ENCODE peak calls at places on chromosomes 12 and 14, in ten cellular contexts. N is IMR-90, O is uterus, R is heart left ventricle, C is stomach, W is H1, I is A549, Z is thyroid gland, L is right lobe of liver, K is body of pancreas. E is an unnamed sample.
A peak's percentile ranks its signal among the peaks of the same experiment; 100 is the strongest.

GRCh38 chr14:83874662-83875061 is 1655.3 kb upstream of the FLRT2 start:
- DNase-seq in N (peak; percentile 80), O (no peak), R (no peak), C (no peak), W (no peak), I (no peak), Z (no peak), L (no peak), K (no peak), E (no peak)

GRCh38 chr14:70771781-70772212 is 37.5 kb downstream of the MAP3K9 start:
- DNase-seq in N (no peak), O (no peak), R (no peak), C (no peak), W (peak; percentile 54), I (no peak), Z (no peak), L (no peak), K (no peak), E (no peak)

GRCh38 chr14:49893309-49894213 is 679 bp downstream of the ARF6 start:
- DNase-seq in N (no peak), O (peak; percentile 45), R (peak; percentile 85), C (peak; percentile 67), W (no peak), I (peak; percentile 21), Z (peak; percentile 70), L (peak; percentile 69), K (no peak), E (no peak)

GRCh38 chr14:50839048-50839447 is 8.1 kb upstream of the NIN start:
- DNase-seq in N (peak; percentile 46), O (no peak), R (no peak), C (no peak), W (no peak), I (no peak), Z (no peak), L (no peak), K (no peak), E (no peak)

GRCh38 chr14:90547968-90548367 is 151.1 kb downstream of the CALM1 start:
- DNase-seq in N (no peak), O (no peak), R (no peak), C (no peak), W (no peak), I (no peak), Z (no peak), L (no peak), K (no peak), E (no peak)

GRCh38 chr12:79680051-79680450 is 10.7 kb downstream of the PAWR start:
- DNase-seq in N (no peak), O (no peak), R (no peak), C (no peak), W (no peak), I (no peak), Z (no peak), L (no peak), K (no peak), E (no peak)

GRCh38 chr14:24058260-24058950 is 6.6 kb downstream of the CARMIL3 start:
- DNase-seq in N (peak; percentile 64), O (peak; percentile 75), R (no peak), C (peak; percentile 81), W (peak; percentile 84), I (peak; percentile 78), Z (peak; percentile 73), L (peak; percentile 84), K (peak; percentile 86), E (no peak)

GRCh38 chr12:52052471-52053186 is 1.4 kb downstream of the NR4A1 start:
- DNase-seq in N (peak; percentile 47), O (no peak), R (peak; percentile 64), C (peak; percentile 77), W (no peak), I (no peak), Z (peak; percentile 64), L (no peak), K (peak; percentile 13), E (no peak)

GRCh38 chr12:2693204-2693860 is 101.4 kb upstream of the FKBP4 start:
- DNase-seq in N (no peak), O (no peak), R (no peak), C (no peak), W (no peak), I (no peak), Z (no peak), L (no peak), K (no peak), E (no peak)

GRCh38 chr12:116996648-116997047 is 85.9 kb downstream of the FBXW8 start:
- DNase-seq in N (peak; percentile 13), O (no peak), R (no peak), C (no peak), W (no peak), I (no peak), Z (no peak), L (no peak), K (no peak), E (no peak)

GRCh38 chr12:3158851-3159465 is 81.8 kb downstream of the TSPAN9 start:
- DNase-seq in N (peak; percentile 75), O (peak; percentile 74), R (no peak), C (no peak), W (no peak), I (no peak), Z (no peak), L (no peak), K (no peak), E (no peak)

GRCh38 chr12:113161415-113162016 is 12.0 kb downstream of the CFAP73 start:
- DNase-seq in N (no peak), O (no peak), R (peak; percentile 54), C (no peak), W (peak; percentile 95), I (peak; percentile 48), Z (no peak), L (no peak), K (no peak), E (no peak)

GRCh38 chr14:70190156-70190555 is 1.4 kb upstream of the SLC8A3 start:
- DNase-seq in N (no peak), O (no peak), R (no peak), C (no peak), W (no peak), I (no peak), Z (no peak), L (no peak), K (no peak), E (no peak)

GRCh38 chr12:84785281-84785680 is 127.3 kb downstream of the SLC6A15 start:
- DNase-seq in N (no peak), O (no peak), R (no peak), C (no peak), W (no peak), I (no peak), Z (no peak), L (no peak), K (no peak), E (no peak)

GRCh38 chr12:132710422-132711168 is at the start of gene PGAM5:
- DNase-seq in N (peak; percentile 70), O (peak; percentile 54), R (peak; percentile 92), C (peak; percentile 93), W (peak; percentile 78), I (peak; percentile 79), Z (peak; percentile 93), L (peak; percentile 95), K (peak; percentile 89), E (peak; percentile 38)
- TF ChIP-seq POLR2A in N (peak; percentile 52), O (peak; percentile 56), R (no peak), C (no peak), W (peak; percentile 44), I (peak; percentile 96), Z (no peak), L (peak; percentile 79), K (peak; percentile 76), E (peak; percentile 57)

GRCh38 chr12:130128764-130129735 is 33.2 kb upstream of the FZD10 start:
- DNase-seq in N (no peak), O (peak; percentile 25), R (no peak), C (no peak), W (no peak), I (no peak), Z (no peak), L (no peak), K (no peak), E (no peak)
- H3K9me3 ChIP-seq in N (peaks cover 58% of the 10 kb centered on the region), O (no peaks in the 10 kb centered on the region), R (no peaks in the 10 kb centered on the region), C (no peaks in the 10 kb centered on the region), W (no peaks in the 10 kb centered on the region), I (no peaks in the 10 kb centered on the region), Z (no peaks in the 10 kb centered on the region), L (no peaks in the 10 kb centered on the region), K (no peaks in the 10 kb centered on the region), E (no peaks in the 10 kb centered on the region)

GRCh38 chr14:68781161-68782021 is 11.5 kb downstream of the ZFP36L1 start:
- DNase-seq in N (no peak), O (peak; percentile 50), R (no peak), C (peak; percentile 72), W (no peak), I (no peak), Z (no peak), L (peak; percentile 47), K (peak; percentile 54), E (no peak)
- TF ChIP-seq POLR2A in N (no peak), O (no peak), R (no peak), C (no peak), W (no peak), I (no peak), Z (no peak), L (no peak), K (peak; percentile 18), E (no peak)

GRCh38 chr14:96965885-96966595 is 168.9 kb downstream of the VRK1 start:
- DNase-seq in N (no peak), O (no peak), R (no peak), C (no peak), W (no peak), I (no peak), Z (no peak), L (no peak), K (no peak), E (no peak)

GRCh38 chr14:96961895-96962294 is 164.7 kb downstream of the VRK1 start:
- DNase-seq in N (no peak), O (no peak), R (no peak), C (no peak), W (no peak), I (no peak), Z (no peak), L (no peak), K (no peak), E (no peak)

GRCh38 chr14:96960598-96961116 is 163.5 kb downstream of the VRK1 start:
- DNase-seq in N (no peak), O (no peak), R (no peak), C (no peak), W (no peak), I (no peak), Z (no peak), L (no peak), K (no peak), E (no peak)

GRCh38 chr14:96959992-96960391 is 162.8 kb downstream of the VRK1 start:
- DNase-seq in N (no peak), O (no peak), R (no peak), C (no peak), W (no peak), I (no peak), Z (no peak), L (no peak), K (no peak), E (no peak)

GRCh38 chr14:96962337-96962736 is 165.2 kb downstream of the VRK1 start:
- DNase-seq in N (no peak), O (no peak), R (no peak), C (no peak), W (no peak), I (no peak), Z (no peak), L (no peak), K (no peak), E (no peak)
- H3K9me3 ChIP-seq in N (peaks cover 39% of the 10 kb centered on the region), O (no peaks in the 10 kb centered on the region), R (peaks cover 17% of the 10 kb centered on the region), C (no peaks in the 10 kb centered on the region), W (peaks cover 2% of the 10 kb centered on the region), I (no peaks in the 10 kb centered on the region), Z (no peaks in the 10 kb centered on the region), L (no peaks in the 10 kb centered on the region), K (no peaks in the 10 kb centered on the region), E (no peaks in the 10 kb centered on the region)

E was measured in esophagus squamous epithelium.